ENCODE peak calls at places on chromosome 13, in four cellular contexts. A is upper lobe of left lung, S is pancreas, G is aorta. T is an unnamed sample.

GRCh38 chr13:46831588-46832194 is 34.7 kb upstream of the ESD start:
- ATAC-seq in A (no peak), G (no peak), S (no peak), T (peak)

GRCh38 chr13:80931766-80932165 is 590.8 kb upstream of the SPRY2 start:
- ATAC-seq in G (no peak), A (no peak), S (no peak), T (peak)

GRCh38 chr13:113585828-113586355 is 1.3 kb downstream of the TFDP1 start:
- ATAC-seq in A (no peak), G (no peak), S (no peak), T (no peak)

GRCh38 chr13:24038846-24039330 is 121.6 kb upstream of the SPATA13 start:
- ATAC-seq in S (peak), A (no peak), G (no peak), T (peak)

GRCh38 chr13:28394422-28394821 is 100.5 kb downstream of the FLT1 start:
- ATAC-seq in G (no peak), A (peak), S (no peak), T (peak)

GRCh38 chr13:44648392-44649117 is 72.4 kb upstream of the TSC22D1 start:
- ATAC-seq in A (no peak), G (no peak), S (peak), T (no peak)

GRCh38 chr13:82688400-82688999 is 1193.8 kb downstream of the SLITRK1 start:
- ATAC-seq in G (no peak), A (no peak), S (no peak), T (no peak)

GRCh38 chr13:42971670-42972355 is 20.2 kb downstream of the EPSTI1 start:
- ATAC-seq in G (no peak), A (no peak), S (no peak), T (no peak)

GRCh38 chr13:36674337-36675212 is 755 bp downstream of the SERTM1 start:
- ATAC-seq in S (no peak), A (no peak), G (no peak), T (peak)

GRCh38 chr13:30664689-30665088 is 47.0 kb downstream of the USPL1 start:
- ATAC-seq in A (no peak), G (no peak), S (no peak), T (no peak)

GRCh38 chr13:99383946-99384345 is 76.7 kb upstream of the GPR183 start:
- ATAC-seq in S (no peak), G (no peak), A (no peak), T (no peak)

DNA sequence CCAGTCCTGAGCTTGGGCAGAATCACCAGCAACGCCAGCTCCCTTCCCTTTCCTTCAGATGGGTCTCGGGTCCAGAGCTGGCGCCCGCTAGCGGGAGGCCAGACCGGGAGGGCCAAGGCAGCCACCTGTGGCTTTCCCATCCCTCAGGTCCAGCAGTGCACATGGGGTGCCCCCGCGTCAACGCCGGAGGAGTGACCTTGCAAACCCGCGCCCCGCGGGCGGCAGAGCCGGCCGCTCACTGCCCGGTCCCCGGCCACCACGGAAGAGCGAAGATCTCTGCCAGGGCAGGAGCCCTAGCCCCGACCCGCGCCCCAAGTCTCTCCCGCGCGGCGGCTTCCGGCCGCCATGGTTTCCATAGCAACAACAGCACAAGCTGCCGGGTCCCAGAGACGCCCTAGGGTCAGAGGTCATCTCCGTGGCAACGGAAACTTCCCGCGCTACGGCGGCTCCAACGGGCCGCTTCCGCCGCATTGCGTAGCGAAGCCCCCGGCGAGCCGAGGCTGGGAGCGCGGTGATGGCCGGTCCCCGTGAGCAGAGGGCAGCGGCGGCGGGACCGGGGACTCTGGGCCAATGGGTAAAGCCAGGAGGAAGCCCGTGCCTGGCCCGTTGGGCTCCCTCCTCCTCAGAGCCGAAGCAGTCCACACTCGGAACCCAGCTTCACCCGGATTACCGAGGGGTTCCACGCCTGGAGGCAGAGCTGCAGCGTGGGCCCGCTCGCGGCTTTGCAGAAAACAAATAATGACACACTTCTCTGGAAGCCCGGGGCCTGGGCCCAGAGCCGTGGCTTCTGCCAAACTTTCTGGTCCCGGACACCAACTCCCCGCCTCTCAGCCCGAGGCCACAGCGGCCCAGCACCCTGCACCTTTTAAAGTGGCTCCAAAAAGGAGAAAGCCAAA is 7.4 kb downstream of the FGF14 start:
- ATAC-seq in G (peak), A (peak), S (peak), T (peak)
- H3K4me3 ChIP-seq in G (peak), A (peak), S (peak), T (peak)

DNA sequence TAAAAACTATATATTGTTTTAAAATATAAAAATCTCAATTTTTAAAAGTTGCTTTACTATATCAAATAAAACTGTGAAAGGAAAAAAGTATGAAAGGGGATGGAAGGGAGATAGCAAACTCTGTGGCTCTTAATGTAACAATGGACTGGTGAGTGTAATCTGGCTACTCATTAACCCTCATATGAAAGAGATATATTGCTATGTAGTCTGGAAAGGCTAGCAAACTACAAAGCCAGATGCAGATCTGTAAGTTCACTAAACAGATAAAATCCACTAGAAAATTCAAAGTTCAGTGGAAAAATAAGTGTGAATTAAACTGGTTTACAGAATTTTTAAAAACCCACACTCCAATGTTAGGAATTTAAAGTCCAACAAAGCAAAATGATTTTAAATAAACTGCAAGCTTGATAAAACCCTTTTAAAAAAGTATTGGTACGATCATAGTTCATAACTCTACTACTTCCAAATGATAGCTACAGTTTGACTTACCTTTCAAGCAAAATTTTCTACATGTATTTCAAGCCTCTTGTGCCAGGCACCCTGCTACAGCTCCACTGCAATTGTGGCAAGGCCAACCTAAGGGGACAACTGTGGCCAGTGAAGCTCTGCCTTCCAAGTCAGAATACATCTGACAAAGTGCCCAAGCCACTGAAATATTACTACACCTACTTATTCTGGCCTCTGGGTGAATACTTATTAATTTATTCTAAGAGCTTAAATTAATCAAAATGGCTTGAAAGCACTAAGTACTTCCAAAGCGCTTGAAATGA is 647 bp upstream of the ELF1 start:
- ATAC-seq in G (no peak), A (no peak), S (peak), T (no peak)
- H3K4me3 ChIP-seq in G (no peak), A (no peak), S (no peak), T (no peak)

DNA sequence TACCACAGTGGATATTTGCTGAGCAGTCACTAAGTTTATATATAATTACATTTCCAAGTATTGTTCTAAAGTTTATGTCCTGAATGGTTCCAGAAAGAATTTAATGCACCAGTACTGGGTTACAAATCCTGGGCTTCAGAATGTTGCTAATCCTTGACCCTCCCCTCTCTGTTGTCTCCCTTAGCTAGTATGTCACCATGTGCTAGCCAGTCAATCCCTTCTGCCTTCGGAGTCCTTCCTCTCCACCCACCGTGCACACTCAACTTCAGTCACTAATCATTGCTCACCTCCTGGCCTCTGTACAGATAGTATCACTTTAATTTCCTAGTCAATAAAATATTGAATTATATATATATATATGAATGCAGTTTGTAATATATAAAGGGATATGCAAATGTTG is 7.5 kb downstream of the FAM124A start:
- ATAC-seq in G (no peak), A (peak), S (no peak), T (no peak)
- H3K4me3 ChIP-seq in G (no peak), A (no peak), S (no peak), T (no peak)

GRCh38 chr13:78602561-78603239 is 652 bp downstream of the POU4F1 start:
- ATAC-seq in A (no peak), S (no peak), G (no peak), T (peak)

GRCh38 chr13:78600317-78600899 is 2.9 kb downstream of the POU4F1 start:
- ATAC-seq in S (no peak), A (no peak), G (no peak), T (no peak)

GRCh38 chr13:78603240-78603947 is at the start of gene POU4F1:
- ATAC-seq in S (no peak), G (peak), A (no peak), T (peak)

GRCh38 chr13:78601124-78601885 is 2.0 kb downstream of the POU4F1 start:
- ATAC-seq in G (no peak), S (no peak), A (no peak), T (no peak)

DNA sequence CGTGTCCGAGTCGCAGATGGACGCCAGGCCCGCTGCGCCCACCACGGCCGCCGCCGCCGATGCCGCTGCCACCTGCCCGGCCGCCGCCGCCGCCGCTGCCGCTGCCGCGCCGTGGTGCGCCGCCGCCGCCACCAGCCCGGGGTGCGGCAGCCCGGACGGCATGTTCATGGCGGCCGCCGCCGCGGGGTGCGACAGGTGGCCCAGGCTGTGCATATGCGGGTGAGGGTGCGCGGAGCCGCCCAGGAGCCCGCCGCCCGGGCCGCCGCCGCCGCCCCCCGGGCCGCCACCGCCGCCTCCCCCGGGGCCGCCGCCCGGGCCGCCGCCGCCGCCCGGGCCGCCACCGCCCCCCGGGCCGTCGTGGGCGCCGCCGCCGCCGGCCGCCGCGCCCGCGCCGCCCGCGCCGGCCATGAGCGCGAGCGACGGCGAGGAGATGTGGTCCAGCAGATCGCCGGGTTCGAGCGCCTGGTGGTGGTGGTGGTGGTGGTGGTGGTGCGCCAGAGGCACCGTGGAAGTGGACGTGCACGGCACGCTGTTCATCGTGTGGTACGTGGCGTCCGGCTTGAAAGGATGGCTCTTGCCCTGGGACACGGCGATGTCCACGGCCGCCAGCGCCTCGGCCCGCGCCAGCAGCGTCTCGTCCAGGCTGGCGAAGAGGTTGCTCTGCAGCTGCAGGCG is 1.3 kb downstream of the POU4F1 start:
- ATAC-seq in G (no peak), S (no peak), A (no peak), T (no peak)
- H3K4me3 ChIP-seq in G (no peak), S (no peak), A (no peak), T (no peak)

GRCh38 chr13:21476893-21477472 is 17.9 kb upstream of the ZDHHC20 start:
- ATAC-seq in S (peak), A (peak), G (peak), T (peak)
- H3K4me3 ChIP-seq in S (no peak), A (peak), G (peak), T (peak)

DNA sequence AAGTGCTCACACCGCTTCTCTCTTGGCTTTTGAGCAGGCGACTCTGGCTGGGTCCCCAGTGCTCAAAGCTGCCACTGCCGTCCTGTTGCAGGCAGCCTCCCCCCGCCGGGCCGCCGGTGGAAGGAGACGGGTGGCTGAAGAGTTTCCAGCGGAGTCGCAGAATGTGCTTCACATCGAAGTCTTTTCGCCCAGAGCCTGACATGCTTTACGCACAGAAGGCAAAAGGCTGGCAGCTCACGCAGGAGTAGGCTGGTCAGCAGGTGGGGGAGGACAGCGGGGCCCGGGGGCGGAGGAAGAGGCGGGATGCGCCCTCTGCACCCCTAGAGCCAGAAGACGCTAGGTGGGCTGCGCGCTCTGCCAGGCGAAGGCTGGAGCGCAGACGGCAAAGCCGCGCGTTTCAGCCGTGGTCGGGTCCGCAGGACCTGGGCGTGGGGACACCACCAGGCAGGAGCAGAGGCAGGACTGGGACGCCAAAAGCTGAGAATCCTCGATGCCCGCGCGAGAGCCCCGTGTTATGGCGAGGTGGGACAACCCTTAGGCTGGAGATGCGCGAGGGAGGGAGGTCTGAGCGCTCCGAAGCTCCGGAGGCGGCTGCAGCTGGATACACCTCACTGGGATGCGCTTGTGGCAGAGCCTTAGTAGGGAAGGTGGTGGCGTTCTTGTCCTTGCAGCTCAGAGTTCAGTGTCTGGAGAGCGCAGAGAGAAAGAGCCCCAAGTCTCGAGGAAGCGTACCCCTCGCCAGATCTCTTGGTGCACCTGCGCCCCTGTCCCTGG is at the start of gene ATXN8OS:
- ATAC-seq in G (peak), A (no peak), S (no peak), T (no peak)
- H3K4me3 ChIP-seq in G (no peak), A (no peak), S (no peak), T (no peak)

DNA sequence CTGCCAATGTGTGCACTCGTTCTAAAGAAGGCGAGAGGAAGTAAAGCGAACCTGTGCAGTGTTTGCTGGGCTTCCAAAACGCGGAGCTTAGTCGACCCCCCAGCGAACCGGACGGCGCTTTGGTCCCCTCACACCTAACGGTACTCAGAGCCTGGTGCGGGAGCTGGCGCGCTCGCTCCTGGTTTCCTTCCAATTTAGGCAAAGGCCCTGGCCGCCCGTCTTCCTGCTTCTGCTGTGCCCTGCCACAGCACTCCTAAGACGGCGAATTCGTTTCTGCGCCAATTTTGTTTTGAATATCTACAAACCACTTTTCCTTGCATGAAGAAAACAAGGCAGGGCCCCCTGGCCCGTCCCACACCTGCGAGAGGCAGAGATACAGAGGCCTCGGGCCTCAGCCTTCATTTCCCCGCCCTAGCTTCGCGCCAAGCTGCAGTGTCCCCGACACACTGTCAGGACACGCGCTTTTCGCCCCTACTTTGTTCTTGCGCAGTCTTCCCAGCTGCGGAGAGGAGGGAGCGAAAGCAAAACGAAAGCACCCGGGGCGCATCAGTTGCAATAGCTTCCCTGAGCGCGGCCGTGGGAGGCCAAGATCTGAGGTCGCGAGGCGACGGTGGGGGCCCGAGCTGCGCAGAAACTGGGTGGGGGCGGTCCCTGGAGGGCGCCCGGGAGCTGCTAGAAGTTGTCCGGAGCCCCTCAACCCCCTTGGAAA is 111.9 kb downstream of the KCNRG start:
- ATAC-seq in S (no peak), G (no peak), A (no peak), T (no peak)
- H3K4me3 ChIP-seq in S (no peak), G (no peak), A (peak), T (peak)